ENCODE peak calls at places on chromosome 2, in five cellular contexts. D is HepG2, M is K562, S is SK-N-SH, O is GM12878. K is an unnamed sample.

GRCh38 chr2:1740714-1741584 is 3.4 kb downstream of the PXDN start:
- DNase-seq in S (no peak), M (no peak), O (no peak), D (no peak), K (no peak)

GRCh38 chr2:207491086-207491485 is 38.7 kb upstream of the CREB1 start:
- DNase-seq in D (no peak), O (no peak), S (no peak), M (no peak), K (no peak)

GRCh38 chr2:42136832-42137821 is 32.0 kb upstream of the EML4 start:
- DNase-seq in D (peak), M (no peak), S (no peak), O (no peak), K (no peak)

GRCh38 chr2:190853659-190854386 is 26.8 kb upstream of the GLS start:
- DNase-seq in S (no peak), D (no peak), M (no peak), O (no peak), K (no peak)

GRCh38 chr2:176565641-176566323 is 296.5 kb downstream of the MTX2 start:
- DNase-seq in M (no peak), S (no peak), D (peak), O (no peak), K (no peak)

GRCh38 chr2:75515584-75516368 is 45.0 kb downstream of the EVA1A start:
- DNase-seq in M (no peak), D (no peak), S (no peak), O (no peak), K (no peak)

GRCh38 chr2:84395819-84396218 is 63.3 kb downstream of the SUCLG1 start:
- DNase-seq in S (no peak), M (no peak), O (no peak), D (no peak), K (no peak)

GRCh38 chr2:200454839-200455801 is 54.7 kb downstream of the KCTD18 start:
- DNase-seq in S (no peak), D (peak), O (peak), M (no peak), K (no peak)

GRCh38 chr2:218123986-218124385 is 1.8 kb upstream of the CXCR2 start:
- DNase-seq in D (no peak), S (no peak), M (no peak), O (no peak), K (no peak)

GRCh38 chr2:34143149-34143548 is 544.0 kb upstream of the FAM98A start:
- DNase-seq in D (no peak), S (no peak), M (no peak), O (no peak), K (no peak)

GRCh38 chr2:210169871-210170441 is 1.3 kb downstream of the KANSL1L start:
- DNase-seq in O (peak), M (no peak), D (peak), S (no peak), K (peak)

GRCh38 chr2:53490659-53491058 is 276.9 kb upstream of the CHAC2 start:
- DNase-seq in O (no peak), S (no peak), D (no peak), M (no peak), K (no peak)

DNA sequence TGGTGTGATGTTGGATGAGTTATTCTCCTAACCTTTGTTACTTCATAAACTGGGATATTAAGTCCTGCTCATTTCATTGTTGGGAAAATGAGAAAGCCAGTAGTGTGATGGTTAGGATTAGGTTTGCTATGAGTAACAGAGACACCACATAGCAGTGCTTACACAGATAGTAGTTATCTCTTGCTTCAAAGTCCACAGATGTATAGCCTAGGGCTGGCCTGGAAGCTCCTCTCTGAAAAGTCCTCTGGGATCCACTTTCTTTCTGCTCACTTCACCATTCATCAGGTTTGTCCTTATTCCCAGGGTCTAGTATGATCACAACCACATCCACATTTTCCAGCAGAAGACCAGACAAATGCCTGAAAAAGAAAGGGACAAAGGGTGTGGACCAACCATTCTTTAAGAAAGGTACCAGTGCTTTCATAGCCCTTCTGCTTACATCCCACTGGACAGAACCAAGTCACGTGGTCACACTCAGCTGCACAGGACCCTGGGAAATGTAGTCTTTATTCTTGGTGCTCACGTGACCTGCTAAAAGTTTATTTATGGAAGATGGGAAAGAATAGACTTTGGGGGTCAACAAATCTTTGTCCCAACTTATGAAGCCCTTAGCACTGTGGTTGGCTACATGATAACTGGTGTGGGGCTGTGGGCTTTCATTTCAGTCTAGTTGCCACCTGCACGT is 108.9 kb downstream of the INSIG2 start:
- DNase-seq in D (no peak), S (peak), O (no peak), M (peak), K (no peak)
- TF ChIP-seq REST in D (no peak), S (no peak), O (no peak), M (no peak), K (no peak)

DNA sequence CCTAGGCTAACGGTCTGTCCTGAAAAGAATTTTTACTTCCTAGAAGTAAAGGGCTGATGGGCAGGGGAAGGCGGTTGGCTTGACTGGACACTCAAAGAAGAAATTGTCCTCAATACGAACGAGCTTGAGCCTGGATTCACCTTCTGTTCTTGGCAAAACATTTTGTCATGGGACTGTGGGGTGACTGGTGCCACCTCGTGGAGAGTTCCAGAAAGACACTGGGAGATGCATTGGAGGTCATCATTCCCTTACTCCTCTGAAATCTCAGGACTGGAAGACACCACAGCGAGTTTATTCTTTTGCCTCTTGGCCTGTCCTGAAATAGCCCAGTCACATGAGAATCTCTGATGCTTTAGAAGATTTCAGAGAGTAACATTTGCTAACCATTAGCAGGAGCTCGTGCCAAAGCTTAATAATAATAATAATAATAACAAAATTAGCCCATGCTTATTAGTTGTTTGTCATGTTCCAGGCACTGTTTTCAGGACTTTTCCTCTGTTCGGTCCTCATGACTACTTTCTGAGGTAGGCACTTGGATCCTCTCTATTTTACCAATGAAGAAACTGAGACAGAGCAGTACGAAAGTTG is 44.5 kb downstream of the TMEM182 start:
- DNase-seq in S (peak), M (peak), D (peak), O (no peak), K (no peak)
- TF ChIP-seq GABPA in S (no peak), M (no peak), D (no peak), O (no peak), K (no peak)

DNA sequence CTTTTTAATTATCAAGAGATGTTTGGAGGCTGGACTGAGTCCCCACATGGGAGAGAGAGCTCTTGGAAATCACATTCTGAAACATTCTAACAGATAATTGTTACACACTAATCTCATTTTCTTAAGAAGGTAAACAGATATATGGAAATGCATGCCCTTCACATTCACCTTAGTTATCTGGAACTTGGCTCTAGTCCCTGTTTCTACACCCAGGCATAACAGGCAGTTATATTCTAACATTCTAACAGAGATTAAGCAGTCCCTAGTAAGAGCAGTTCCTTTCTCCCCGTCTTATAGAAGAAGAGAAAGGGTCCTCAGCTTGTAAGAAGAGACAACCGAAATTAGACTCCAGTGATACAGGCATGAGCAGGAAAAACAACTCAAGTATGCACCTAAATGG is 385.4 kb downstream of the SOX11 start:
- DNase-seq in S (no peak), M (no peak), O (no peak), D (no peak), K (no peak)
- TF ChIP-seq REST in S (no peak), M (no peak), O (no peak), D (no peak), K (no peak)

DNA sequence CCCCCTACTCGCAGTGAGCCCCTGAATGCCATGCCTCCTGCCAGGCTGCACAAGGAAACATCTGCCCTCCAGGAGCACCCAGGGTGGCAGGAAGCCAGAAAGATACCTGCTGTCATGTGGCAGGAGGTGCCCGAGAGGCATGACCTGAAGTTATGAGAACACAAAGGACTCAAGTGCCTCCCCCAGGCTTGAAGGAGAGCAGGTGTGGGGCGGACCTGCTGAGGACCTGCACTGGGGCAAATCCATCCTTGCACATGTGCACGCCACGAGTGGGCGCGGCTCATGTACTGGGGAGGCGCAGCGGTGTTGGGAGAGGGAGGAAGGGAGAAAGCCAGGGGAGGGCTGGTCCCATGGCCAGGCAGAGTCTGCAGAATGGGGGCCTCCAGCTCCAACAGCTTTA is 26.9 kb downstream of the SDC1 start:
- DNase-seq in O (no peak), S (no peak), M (no peak), D (no peak), K (no peak)
- TF ChIP-seq GABPA in O (no peak), S (no peak), M (no peak), D (no peak), K (no peak)

K was measured in HL-60.